ENCODE peak calls at places on chromosome 6, in ten cellular contexts. D, K, M, V, T, I, Q, L, R and B are unnamed samples.

GRCh38 chr6:53582963-53583362 is 38.1 kb upstream of the GCLC start:
- DNase-seq in D (no peak), K (no peak), M (no peak), V (no peak), T (no peak), I (no peak), Q (no peak), L (no peak), R (no peak), B (no peak)

GRCh38 chr6:127436578-127437110 is 22.5 kb downstream of the KIAA0408 start:
- DNase-seq in D (no peak), K (no peak), M (no peak), V (no peak), T (no peak), I (no peak), Q (no peak), L (no peak), R (no peak), B (no peak)

GRCh38 chr6:168152306-168152963 is 73.4 kb upstream of the FRMD1 start:
- DNase-seq in D (no peak), K (no peak), M (no peak), V (no peak), T (no peak), I (no peak), Q (peak; percentile 32), L (no peak), R (no peak), B (no peak)

GRCh38 chr6:8029243-8029870 is 34.8 kb downstream of the BLOC1S5 start:
- DNase-seq in D (no peak), K (no peak), M (no peak), V (peak; percentile 6), T (no peak), I (no peak), Q (no peak), L (no peak), R (no peak), B (no peak)

GRCh38 chr6:56953597-56954388 is 1.1 kb upstream of the BEND6 start:
- DNase-seq in D (no peak), K (no peak), M (no peak), V (peak; percentile 2), T (no peak), I (peak; percentile 29), Q (no peak), L (peak; percentile 31), R (no peak), B (no peak)

GRCh38 chr6:168322966-168323365 is 3.4 kb upstream of the DACT2 start:
- DNase-seq in D (no peak), K (no peak), M (no peak), V (no peak), T (no peak), I (no peak), Q (no peak), L (no peak), R (no peak), B (no peak)

GRCh38 chr6:112253842-112254816 is at the start of gene LAMA4:
- DNase-seq in D (no peak), K (no peak), M (peak; percentile 16), V (peak; percentile 69), T (no peak), I (peak; percentile 15), Q (no peak), L (no peak), R (no peak), B (peak; percentile 13)

GRCh38 chr6:148090326-148090725 is 252.3 kb upstream of the SASH1 start:
- DNase-seq in D (no peak), K (no peak), M (no peak), V (no peak), T (no peak), I (no peak), Q (no peak), L (no peak), R (no peak), B (no peak)